ENCODE peak calls at places on chromosomes 7 and 10, in four cellular contexts. D, O, K and V are unnamed samples.

GRCh38 chr10:123165445-123166072 is 11.4 kb downstream of the BUB3 start:
- DNase-seq in D (no peak), O (no peak), K (no peak), V (peak; percentile 40)

GRCh38 chr7:46369933-46370654 is 449.0 kb upstream of the IGFBP3 start:
- DNase-seq in D (no peak), O (no peak), K (no peak), V (no peak)

GRCh38 chr10:77744249-77744648 is 106.6 kb upstream of the KCNMA1 start:
- DNase-seq in D (no peak), O (no peak), K (no peak), V (no peak)

GRCh38 chr10:112394475-112394875 is 20.6 kb downstream of the ACSL5 start:
- DNase-seq in D (peak; percentile 99), O (no peak), K (no peak), V (no peak)

GRCh38 chr7:130996841-130997231 is 262.8 kb upstream of the KLF14 start:
- DNase-seq in D (peak; percentile 93), O (no peak), K (no peak), V (no peak)

GRCh38 chr7:111262293-111263116 is 171.6 kb downstream of the LRRN3 start:
- DNase-seq in D (peak; percentile 39), O (no peak), K (no peak), V (no peak)

GRCh38 chr10:25382029-25382810 is 207.4 kb downstream of the GPR158 start:
- DNase-seq in D (no peak), O (no peak), K (no peak), V (no peak)

GRCh38 chr7:68800316-68800715 is 798.0 kb upstream of the AUTS2 start:
- DNase-seq in D (no peak), O (no peak), K (no peak), V (no peak)

GRCh38 chr7:155315977-155316376 is 18.3 kb downstream of the INSIG1 start:
- DNase-seq in D (no peak), O (no peak), K (no peak), V (no peak)

GRCh38 chr7:3154881-3155494 is 111.3 kb upstream of the CARD11 start:
- DNase-seq in D (peak; percentile 43), O (peak; percentile 15), K (peak; percentile 53), V (peak; percentile 73)
- TF ChIP-seq NFIC in D (no peak), O (no peak), K (no peak), V (no peak)

DNA sequence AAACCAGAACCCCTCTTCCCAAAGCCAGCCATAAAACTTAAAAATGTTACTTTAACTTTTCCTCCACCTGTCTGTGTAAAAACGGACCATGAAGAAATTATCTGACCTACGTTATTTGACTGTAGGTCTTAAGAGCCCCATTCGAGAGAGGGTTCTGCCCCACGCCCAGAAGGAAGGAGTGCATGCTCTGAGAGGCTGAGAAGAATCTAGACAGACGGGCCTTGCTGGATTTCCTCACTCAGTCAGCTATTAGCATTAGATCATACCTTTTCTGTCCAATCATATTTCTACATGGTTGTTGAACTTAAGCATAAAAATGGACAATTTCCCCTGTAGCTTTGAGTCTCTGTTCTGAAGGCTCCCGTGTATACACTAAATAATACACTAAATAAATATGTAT is 38.1 kb upstream of the WDR11 start:
- DNase-seq in D (no peak), O (no peak), K (no peak), V (no peak)
- H3K79me2 ChIP-seq in D (no peaks in the 10 kb centered on the region), O (no peaks in the 10 kb centered on the region), K (no peaks in the 10 kb centered on the region), V (no peaks in the 10 kb centered on the region)

GRCh38 chr7:19709249-19709578 is 377 bp upstream of the POLR1F start:
- DNase-seq in D (no peak), O (no peak), K (no peak), V (no peak)

GRCh38 chr7:19715499-19715898 is 6.7 kb upstream of the POLR1F start:
- DNase-seq in D (no peak), O (no peak), K (no peak), V (no peak)

GRCh38 chr7:19708397-19709248 is at the start of gene POLR1F:
- DNase-seq in D (peak; percentile 89), O (peak; percentile 90), K (peak; percentile 86), V (peak; percentile 93)

DNA sequence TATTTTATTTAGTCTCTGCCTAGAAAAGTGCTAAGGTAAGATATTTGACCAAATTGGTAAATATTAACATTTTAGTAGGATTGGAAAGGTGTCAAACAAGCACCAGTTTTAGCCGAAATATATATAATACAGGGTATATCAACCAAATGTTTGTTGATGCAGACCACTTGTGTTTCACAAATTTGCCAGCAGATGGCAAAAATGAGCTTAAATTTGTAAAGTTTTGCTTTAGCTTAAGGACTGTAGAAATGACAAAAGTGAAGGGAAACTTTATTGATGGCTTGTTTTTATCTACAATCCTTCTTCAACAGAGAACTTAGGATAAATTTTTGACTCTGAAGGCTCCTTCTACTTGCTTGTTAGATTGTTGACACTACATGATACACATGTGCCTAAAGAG is 4.8 kb upstream of the POLR1F start:
- DNase-seq in D (peak; percentile 23), O (peak; percentile 8), K (peak; percentile 22), V (peak; percentile 15)
- TF ChIP-seq NFIC in D (no peak), O (no peak), K (no peak), V (no peak)

GRCh38 chr7:104137511-104137910 is 70.3 kb downstream of the ORC5 start:
- DNase-seq in D (no peak), O (no peak), K (no peak), V (no peak)
- H3K79me2 ChIP-seq in D (no peaks in the 10 kb centered on the region), O (no peaks in the 10 kb centered on the region), K (no peaks in the 10 kb centered on the region), V (no peaks in the 10 kb centered on the region)

GRCh38 chr7:4964506-4964905 is 5.5 kb upstream of the MMD2 start:
- DNase-seq in D (no peak), O (no peak), K (no peak), V (no peak)
- TF ChIP-seq NFIC in D (no peak), O (no peak), K (no peak), V (no peak)

DNA sequence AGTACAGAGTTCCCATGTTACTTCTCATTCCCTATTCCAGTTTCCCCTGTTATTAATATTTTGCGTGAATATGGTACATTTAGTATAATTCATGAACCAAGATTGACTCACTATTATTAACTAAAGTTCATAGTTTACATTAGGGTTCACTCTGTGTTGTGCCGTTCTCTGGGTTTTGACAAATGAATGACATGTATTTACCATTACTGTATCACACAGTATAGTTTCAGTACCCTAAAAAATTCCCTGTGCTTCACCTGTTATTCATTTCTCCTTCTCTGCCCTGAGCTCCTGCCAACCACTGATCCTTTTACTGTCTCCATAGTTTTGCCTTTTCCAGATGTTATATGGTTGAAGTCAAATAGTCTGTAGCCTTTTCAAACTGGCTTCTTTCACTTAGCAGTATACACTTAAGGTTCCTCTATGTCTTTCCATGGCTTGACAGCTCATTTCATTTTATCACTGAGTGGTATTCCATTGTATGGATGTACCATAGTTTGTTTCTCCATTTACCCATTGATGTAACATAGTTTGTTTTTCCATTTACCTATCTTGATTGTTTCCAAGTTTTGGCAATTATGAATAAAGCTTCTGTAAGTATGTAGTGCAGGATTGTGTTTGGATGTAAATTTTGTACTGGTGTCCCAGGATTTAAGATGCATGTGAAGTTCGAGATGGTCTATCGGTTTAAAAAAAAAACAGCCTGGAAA is 58.8 kb downstream of the CDK14 start:
- DNase-seq in D (no peak), O (no peak), K (no peak), V (no peak)
- H3K79me2 ChIP-seq in D (no peaks in the 10 kb centered on the region), O (no peaks in the 10 kb centered on the region), K (no peaks in the 10 kb centered on the region), V (peaks cover 91% of the 10 kb centered on the region)

GRCh38 chr10:69685426-69685801 is 55.4 kb downstream of the FAM241B start:
- DNase-seq in D (no peak), O (no peak), K (no peak), V (no peak)
- TF ChIP-seq NFIC in D (no peak), O (no peak), K (no peak), V (no peak)

DNA sequence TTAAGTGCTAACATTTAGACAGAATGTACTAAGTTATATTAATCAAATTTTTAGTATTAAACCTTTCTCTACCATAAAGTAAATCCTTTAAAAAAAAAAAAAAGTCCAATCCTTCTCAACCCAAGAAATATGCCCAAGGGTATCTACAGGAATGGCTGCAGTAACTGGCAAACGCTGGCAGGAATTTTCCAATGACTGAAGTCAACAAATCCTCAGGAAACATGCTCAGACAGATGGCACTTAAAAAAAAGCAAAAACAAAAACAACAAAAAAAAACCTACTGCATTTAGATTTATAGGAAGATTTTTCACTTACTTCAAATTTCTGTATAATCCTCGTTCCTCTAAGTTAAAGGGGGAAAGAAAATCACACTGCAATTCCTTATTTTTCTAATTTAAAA is 666 bp downstream of the SVIL start:
- DNase-seq in D (no peak), O (no peak), K (no peak), V (no peak)
- H3K79me2 ChIP-seq in D (no peaks in the 10 kb centered on the region), O (no peaks in the 10 kb centered on the region), K (no peaks in the 10 kb centered on the region), V (peaks cover 88% of the 10 kb centered on the region)

GRCh38 chr10:62924344-62924748 is 108.2 kb upstream of the EGR2 start:
- DNase-seq in D (no peak), O (no peak), K (no peak), V (peak; percentile 23)
- TF ChIP-seq NFIC in D (no peak), O (no peak), K (no peak), V (no peak)

DNA sequence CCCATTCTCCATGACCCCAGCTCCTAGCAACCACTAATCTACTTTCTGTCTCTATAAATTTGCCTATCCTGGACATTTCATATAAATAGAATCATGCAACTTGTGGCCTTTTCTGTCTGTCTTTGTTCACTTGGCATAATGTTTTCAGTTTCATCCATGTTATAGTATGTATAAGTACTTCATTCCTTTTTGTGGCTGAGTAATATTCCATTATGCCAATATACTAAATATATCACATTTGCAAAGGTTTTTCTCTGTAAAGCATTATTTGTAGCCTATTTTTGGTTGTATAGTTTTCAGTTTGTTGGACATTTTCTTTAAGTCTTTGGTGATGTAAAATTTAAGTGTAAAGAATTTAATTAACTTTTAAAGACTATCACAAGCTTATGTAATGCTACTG is 2.2 kb downstream of the PTPRZ1 start:
- DNase-seq in D (no peak), O (no peak), K (no peak), V (no peak)
- H3K79me2 ChIP-seq in D (no peaks in the 10 kb centered on the region), O (no peaks in the 10 kb centered on the region), K (no peaks in the 10 kb centered on the region), V (no peaks in the 10 kb centered on the region)